ENCODE peak calls at places on chromosomes 3 and 15, in seven cellular contexts. W, H, J, O, D, I and S are unnamed samples.

GRCh38 chr15:73756947-73757513 is 3.9 kb upstream of the INSYN1 start:
- DNase-seq in H (no peak), D (no peak), I (no peak), J (no peak), O (no peak), W (no peak), S (no peak)

GRCh38 chr3:114506622-114507300 is 212.9 kb downstream of the TIGIT start:
- DNase-seq in I (no peak), W (no peak), D (no peak), O (no peak), H (no peak), J (no peak), S (no peak)

GRCh38 chr3:13479332-13479581 is 849 bp upstream of the HDAC11 start:
- DNase-seq in O (peak; percentile 44), I (peak; percentile 44), W (no peak), H (no peak), D (peak; percentile 71), J (no peak), S (no peak)

GRCh38 chr15:83144771-83145170 is 37.3 kb downstream of the TM6SF1 start:
- DNase-seq in O (no peak), D (peak; percentile 28), J (no peak), W (no peak), I (no peak), H (no peak), S (no peak)

GRCh38 chr15:20340331-20340811 is 201.2 kb downstream of the GOLGA6L6 start:
- DNase-seq in O (peak; percentile 18), D (no peak), J (no peak), H (no peak), W (no peak), I (no peak), S (no peak)

GRCh38 chr15:55606214-55606613 is 18.1 kb upstream of the PYGO1 start:
- DNase-seq in J (no peak), W (no peak), I (no peak), D (no peak), O (no peak), H (no peak), S (no peak)

GRCh38 chr3:125322166-125322565 is 53.0 kb downstream of the ZNF148 start:
- DNase-seq in D (no peak), W (no peak), O (no peak), J (no peak), I (no peak), H (no peak), S (no peak)

GRCh38 chr3:22161315-22161714 is 410.3 kb upstream of the ZNF385D start:
- DNase-seq in I (no peak), J (no peak), D (no peak), W (no peak), O (no peak), H (no peak), S (no peak)

GRCh38 chr15:95620934-95621579 is 709.4 kb upstream of the NR2F2 start:
- DNase-seq in J (no peak), H (peak; percentile 35), I (no peak), O (no peak), D (no peak), W (peak; percentile 42), S (no peak)

GRCh38 chr3:106245400-106245799 is 376.6 kb upstream of the CBLB start:
- DNase-seq in H (no peak), J (no peak), W (no peak), O (no peak), D (no peak), I (no peak), S (no peak)

GRCh38 chr15:34927726-34928125 is 41.8 kb downstream of the AQR start:
- DNase-seq in O (no peak), W (no peak), D (peak; percentile 26), H (no peak), J (no peak), I (peak; percentile 12), S (no peak)

GRCh38 chr15:29935296-29936020 is 113.2 kb upstream of the TJP1 start:
- DNase-seq in J (no peak), O (no peak), I (no peak), W (no peak), H (no peak), D (peak; percentile 53), S (no peak)
- TF ChIP-seq REST in J (no peak), O (no peak), I (no peak), W (no peak), H (no peak), D (no peak), S (no peak)

GRCh38 chr3:42101481-42101880 is 10.3 kb downstream of the TRAK1 start:
- DNase-seq in J (no peak), D (no peak), O (no peak), H (no peak), W (no peak), I (no peak), S (no peak)
- TF ChIP-seq REST in J (no peak), D (no peak), O (no peak), H (no peak), W (no peak), I (no peak), S (no peak)

DNA sequence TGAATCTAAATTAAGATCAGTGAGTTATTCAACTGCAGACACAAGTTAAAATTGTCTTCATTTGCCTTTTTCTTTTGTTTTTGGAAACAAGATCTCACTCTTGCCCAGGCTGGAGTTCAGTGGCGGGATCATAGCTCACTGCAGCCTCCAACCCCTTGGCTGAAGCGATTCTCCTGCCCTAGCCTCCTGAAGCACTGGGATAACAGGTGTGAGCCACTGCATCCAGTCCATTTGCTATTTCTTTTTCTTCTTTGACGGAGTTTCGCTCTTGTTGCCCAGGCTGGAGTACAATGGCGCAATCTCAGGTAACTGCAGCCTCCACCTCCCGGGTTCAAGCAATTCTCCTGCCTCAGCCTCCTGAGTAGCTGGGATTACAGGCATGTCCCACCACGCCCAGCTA is 10.3 kb downstream of the RNF168 start:
- DNase-seq in J (no peak), H (no peak), I (no peak), W (no peak), D (no peak), O (no peak), S (no peak)
- TF ChIP-seq REST in J (no peak), H (no peak), I (no peak), W (no peak), D (no peak), O (no peak), S (no peak)

GRCh38 chr3:32276279-32276841 is 37.9 kb downstream of the CMTM8 start:
- DNase-seq in H (no peak), I (no peak), O (no peak), J (no peak), D (no peak), W (peak; percentile 24), S (no peak)

GRCh38 chr3:32281570-32282106 is 43.2 kb downstream of the CMTM8 start:
- DNase-seq in J (no peak), D (no peak), H (no peak), W (no peak), I (no peak), O (no peak), S (no peak)

GRCh38 chr3:32280262-32280910 is 41.9 kb downstream of the CMTM8 start:
- DNase-seq in J (peak; percentile 15), D (no peak), H (no peak), O (no peak), W (no peak), I (no peak), S (no peak)

GRCh38 chr3:32282578-32282977 is 44.1 kb downstream of the CMTM8 start:
- DNase-seq in W (no peak), J (no peak), H (no peak), I (no peak), O (no peak), D (no peak), S (no peak)

DNA sequence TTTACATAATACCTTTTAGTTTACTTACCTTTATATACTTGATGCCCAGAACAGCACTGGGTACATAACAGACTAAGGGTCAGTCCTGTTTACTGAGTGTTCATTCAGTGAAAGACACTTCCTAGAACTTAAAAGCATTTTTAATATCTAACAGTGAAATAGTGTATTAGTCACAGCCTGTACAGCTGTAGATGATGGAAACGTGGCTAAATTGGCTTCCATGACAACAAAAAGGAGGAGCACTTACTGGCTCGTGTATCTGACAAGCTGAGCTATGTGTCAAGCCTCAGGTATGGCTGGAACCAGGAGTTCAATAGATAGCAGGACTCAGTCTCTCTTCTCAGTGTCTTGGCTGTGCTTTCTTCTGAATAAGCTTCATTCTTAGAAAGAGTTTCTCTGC is 40.2 kb downstream of the CMTM8 start:
- DNase-seq in D (no peak), O (no peak), H (no peak), J (no peak), I (no peak), W (no peak), S (no peak)
- TF ChIP-seq REST in D (no peak), O (no peak), H (no peak), J (no peak), I (no peak), W (no peak), S (no peak)

GRCh38 chr3:190265795-190266194 is 56.5 kb downstream of the CLDN1 start:
- DNase-seq in D (no peak), O (no peak), H (no peak), I (no peak), J (peak; percentile 34), W (no peak), S (no peak)
- TF ChIP-seq REST in D (no peak), O (no peak), H (no peak), I (no peak), J (no peak), W (no peak), S (no peak)

GRCh38 chr15:72503147-72503546 is 29.0 kb downstream of the ARIH1 start:
- DNase-seq in W (peak; percentile 14), H (no peak), I (no peak), O (no peak), D (no peak), J (no peak), S (no peak)
- TF ChIP-seq REST in W (no peak), H (no peak), I (no peak), O (no peak), D (no peak), J (no peak), S (no peak)

GRCh38 chr3:149832086-149832485 is 19.1 kb downstream of the RNF13 start:
- DNase-seq in O (no peak), I (no peak), H (no peak), D (no peak), W (no peak), J (no peak), S (no peak)
- TF ChIP-seq REST in O (no peak), I (no peak), H (no peak), D (no peak), W (no peak), J (no peak), S (no peak)

GRCh38 chr15:64067564-64068030 is 21.3 kb upstream of the DAPK2 start:
- DNase-seq in J (no peak), O (peak; percentile 71), I (peak; percentile 80), W (peak; percentile 72), D (peak; percentile 89), H (peak; percentile 40), S (no peak)
- TF ChIP-seq REST in J (no peak), O (no peak), I (no peak), W (no peak), D (no peak), H (no peak), S (no peak)

GRCh38 chr3:66110840-66111239 is 72.1 kb upstream of the MAGI1 start:
- DNase-seq in W (no peak), J (no peak), H (no peak), O (no peak), D (peak; percentile 65), I (no peak), S (no peak)
- TF ChIP-seq REST in W (no peak), J (no peak), H (no peak), O (no peak), D (no peak), I (no peak), S (no peak)